ENCODE peak calls at places on chromosomes 6 and 20, in nine cellular contexts. B is GM12864; T is OCI-M1; D is esophagus muscularis mucosa; Q is spleen; L is cardiac muscle cell; I is KBM-7; S is left ventricle myocardium superior; K is activated naive CD8-positive, alpha-beta T cell treated with anti-CD3 and anti-CD28 coated beads, Interleukin-2, amount 50 U/mL, for 24 hours. G is an unnamed sample.

GRCh38 chr6:118565317-118565960 is 17.3 kb downstream of the PLN start:
- DNase-seq in B (peak; percentile 73), T (peak; percentile 38), D (peak; percentile 12), Q (no peak), L (no peak), I (peak; percentile 38), S (no peak), K (no peak), G (no peak)

GRCh38 chr6:121482004-121482693 is 46.7 kb downstream of the GJA1 start:
- DNase-seq in B (no peak), T (no peak), D (no peak), Q (no peak), L (peak; percentile 53), I (no peak), S (no peak), K (no peak), G (no peak)

GRCh38 chr6:170158296-170159039 is 132.4 kb downstream of the DLL1 start:
- DNase-seq in B (no peak), T (no peak), D (no peak), Q (peak; percentile 66), L (no peak), I (no peak), S (no peak), K (no peak), G (no peak)

GRCh38 chr6:7390218-7390878 is 740 bp downstream of the RIOK1 start:
- DNase-seq in B (peak; percentile 15), T (no peak), D (no peak), Q (no peak), L (no peak), I (no peak), S (no peak), K (peak; percentile 5), G (no peak)

GRCh38 chr6:68652117-68652536 is 17.0 kb downstream of the ADGRB3 start:
- DNase-seq in B (no peak), T (peak; percentile 65), D (no peak), Q (no peak), L (no peak), I (no peak), S (no peak), K (no peak), G (no peak)

GRCh38 chr20:20331796-20332195 is 36.1 kb upstream of the INSM1 start:
- DNase-seq in B (no peak), T (no peak), D (no peak), Q (no peak), L (no peak), I (peak; percentile 38), S (no peak), K (no peak), G (no peak)

GRCh38 chr6:89675949-89676753 is 37.6 kb upstream of the LYRM2 start:
- DNase-seq in B (no peak), T (no peak), D (no peak), Q (no peak), L (peak; percentile 54), I (no peak), S (peak; percentile 40), K (no peak), G (peak; percentile 54)

GRCh38 chr20:844473-845225 is 11.1 kb downstream of the FAM110A start:
- DNase-seq in B (peak; percentile 66), T (peak; percentile 85), D (peak; percentile 96), Q (peak; percentile 99), L (peak; percentile 95), I (peak; percentile 49), S (peak; percentile 93), K (peak; percentile 86), G (peak; percentile 97)

GRCh38 chr20:23251779-23252178 is 98.8 kb upstream of the NXT1 start:
- DNase-seq in B (no peak), T (no peak), D (no peak), Q (no peak), L (no peak), I (no peak), S (no peak), K (no peak), G (no peak)

GRCh38 chr20:20525756-20526155 is 157.9 kb downstream of the INSM1 start:
- DNase-seq in B (no peak), T (no peak), D (no peak), Q (no peak), L (no peak), I (no peak), S (no peak), K (no peak), G (no peak)

GRCh38 chr20:19699132-19699971 is 58.7 kb upstream of the RIN2 start:
- DNase-seq in B (no peak), T (no peak), D (no peak), Q (no peak), L (peak; percentile 87), I (no peak), S (no peak), K (no peak), G (no peak)

GRCh38 chr6:33672808-33673207 is 38.7 kb downstream of the UQCC2 start:
- DNase-seq in B (no peak), T (peak; percentile 85), D (peak; percentile 96), Q (no peak), L (peak; percentile 93), I (no peak), S (peak; percentile 92), K (no peak), G (peak; percentile 80)

GRCh38 chr20:52003976-52004375 is 187.6 kb downstream of the ZFP64 start:
- DNase-seq in B (no peak), T (no peak), D (no peak), Q (no peak), L (no peak), I (no peak), S (no peak), K (no peak), G (peak; percentile 27)

GRCh38 chr20:35662541-35662940 is 2.2 kb downstream of the CPNE1 start:
- DNase-seq in B (no peak), T (no peak), D (peak; percentile 62), Q (no peak), L (no peak), I (no peak), S (no peak), K (no peak), G (no peak)

GRCh38 chr6:121879149-121879548 is 443.7 kb downstream of the GJA1 start:
- DNase-seq in B (no peak), T (no peak), D (no peak), Q (no peak), L (peak; percentile 68), I (no peak), S (no peak), K (no peak), G (no peak)

GRCh38 chr6:107114213-107114871 is 973 bp downstream of the BEND3 start:
- DNase-seq in B (no peak), T (peak; percentile 93), D (no peak), Q (peak; percentile 95), L (peak; percentile 94), I (peak; percentile 89), S (peak; percentile 95), K (peak; percentile 80), G (peak; percentile 87)

GRCh38 chr6:21079468-21080048 is 514.0 kb upstream of the SOX4 start:
- DNase-seq in B (no peak), T (peak; percentile 25), D (no peak), Q (no peak), L (peak; percentile 44), I (no peak), S (no peak), K (no peak), G (no peak)

GRCh38 chr6:90382760-90383159 is 86.1 kb upstream of the BACH2 start:
- DNase-seq in B (no peak), T (no peak), D (no peak), Q (no peak), L (no peak), I (no peak), S (no peak), K (no peak), G (no peak)

GRCh38 chr6:145454006-145454405 is 281.3 kb downstream of the EPM2A start:
- DNase-seq in B (no peak), T (no peak), D (no peak), Q (no peak), L (no peak), I (no peak), S (no peak), K (no peak), G (no peak)

GRCh38 chr6:30676660-30677270 is 4.0 kb upstream of the DHX16 start:
- DNase-seq in B (no peak), T (no peak), D (no peak), Q (peak; percentile 41), L (no peak), I (no peak), S (no peak), K (no peak), G (no peak)

GRCh38 chr6:75824160-75824559 is 75.1 kb downstream of the MYO6 start:
- DNase-seq in B (no peak), T (no peak), D (no peak), Q (no peak), L (no peak), I (no peak), S (no peak), K (no peak), G (no peak)

GRCh38 chr6:45415778-45416518 is 38.2 kb upstream of the SUPT3H start:
- DNase-seq in B (no peak), T (peak; percentile 50), D (no peak), Q (no peak), L (no peak), I (no peak), S (no peak), K (no peak), G (no peak)

GRCh38 chr6:84432616-84433015 is 205.2 kb upstream of the CEP162 start:
- DNase-seq in B (no peak), T (no peak), D (no peak), Q (no peak), L (peak; percentile 87), I (no peak), S (no peak), K (no peak), G (no peak)

GRCh38 chr6:168385380-168385779 is 55.6 kb upstream of the SMOC2 start:
- DNase-seq in B (no peak), T (no peak), D (no peak), Q (no peak), L (peak; percentile 35), I (no peak), S (peak; percentile 9), K (no peak), G (no peak)

GRCh38 chr6:51432481-51432880 is 613.8 kb downstream of the TFAP2B start:
- DNase-seq in B (no peak), T (no peak), D (no peak), Q (no peak), L (no peak), I (no peak), S (no peak), K (no peak), G (no peak)

G was measured in testis.